ENCODE peak calls at places on chromosomes 3 and 15, in ten cellular contexts. One of them, this sample, is unnamed.
A peak's percentile ranks its signal among the peaks of the same experiment; 100 is the strongest.

GRCh38 chr3:140974900-140975299 is 33.3 kb downstream of the SLC25A36 start:
- DNase-seq in body of pancreas: no peak
- DNase-seq in stomach: no peak
- DNase-seq in IMR-90: no peak
- DNase-seq in GM12892: no peak
- DNase-seq in sigmoid colon: no peak
- DNase-seq in lower leg skin: no peak
- DNase-seq in right lobe of liver: no peak
- DNase-seq in esophagus muscularis mucosa: no peak
- DNase-seq in tibial nerve: no peak
- DNase-seq in this sample: no peak

GRCh38 chr3:127089487-127090145 is 103.3 kb upstream of the PRR23E start:
- DNase-seq in esophagus muscularis mucosa: no peak
- DNase-seq in lower leg skin: peak; percentile 35
- DNase-seq in body of pancreas: peak; percentile 36
- DNase-seq in stomach: no peak
- DNase-seq in right lobe of liver: no peak
- DNase-seq in tibial nerve: peak; percentile 80
- DNase-seq in IMR-90: no peak
- DNase-seq in GM12892: no peak
- DNase-seq in sigmoid colon: no peak
- DNase-seq in this sample: no peak

GRCh38 chr3:27228805-27229204 is 140.4 kb downstream of the NEK10 start:
- DNase-seq in right lobe of liver: no peak
- DNase-seq in esophagus muscularis mucosa: no peak
- DNase-seq in lower leg skin: no peak
- DNase-seq in body of pancreas: no peak
- DNase-seq in stomach: no peak
- DNase-seq in GM12892: no peak
- DNase-seq in IMR-90: no peak
- DNase-seq in sigmoid colon: no peak
- DNase-seq in tibial nerve: no peak
- DNase-seq in this sample: no peak

GRCh38 chr15:96887730-96888129 is 557.2 kb downstream of the NR2F2 start:
- DNase-seq in tibial nerve: no peak
- DNase-seq in stomach: no peak
- DNase-seq in sigmoid colon: no peak
- DNase-seq in GM12892: no peak
- DNase-seq in lower leg skin: no peak
- DNase-seq in body of pancreas: no peak
- DNase-seq in esophagus muscularis mucosa: no peak
- DNase-seq in IMR-90: no peak
- DNase-seq in right lobe of liver: no peak
- DNase-seq in this sample: no peak

GRCh38 chr15:87986786-87987185 is 269.8 kb downstream of the NTRK3 start:
- DNase-seq in right lobe of liver: no peak
- DNase-seq in esophagus muscularis mucosa: no peak
- DNase-seq in sigmoid colon: no peak
- DNase-seq in stomach: no peak
- DNase-seq in IMR-90: no peak
- DNase-seq in lower leg skin: no peak
- DNase-seq in GM12892: no peak
- DNase-seq in body of pancreas: no peak
- DNase-seq in tibial nerve: no peak
- DNase-seq in this sample: no peak

GRCh38 chr3:49198161-49198560 is 26.8 kb downstream of the KLHDC8B start:
- DNase-seq in body of pancreas: no peak
- DNase-seq in IMR-90: no peak
- DNase-seq in lower leg skin: no peak
- DNase-seq in tibial nerve: no peak
- DNase-seq in GM12892: no peak
- DNase-seq in esophagus muscularis mucosa: no peak
- DNase-seq in stomach: no peak
- DNase-seq in right lobe of liver: no peak
- DNase-seq in sigmoid colon: no peak
- DNase-seq in this sample: no peak

GRCh38 chr3:185549111-185549510 is 3.3 kb downstream of the LIPH start:
- DNase-seq in IMR-90: peak; percentile 98
- DNase-seq in GM12892: no peak
- DNase-seq in sigmoid colon: no peak
- DNase-seq in tibial nerve: peak; percentile 94
- DNase-seq in stomach: peak; percentile 34
- DNase-seq in right lobe of liver: no peak
- DNase-seq in esophagus muscularis mucosa: no peak
- DNase-seq in lower leg skin: peak; percentile 73
- DNase-seq in body of pancreas: peak; percentile 80
- DNase-seq in this sample: peak; percentile 61

GRCh38 chr3:75631541-75631940 is 32.6 kb upstream of the FRG2C start:
- DNase-seq in right lobe of liver: no peak
- DNase-seq in IMR-90: no peak
- DNase-seq in lower leg skin: no peak
- DNase-seq in esophagus muscularis mucosa: peak; percentile 47
- DNase-seq in body of pancreas: no peak
- DNase-seq in tibial nerve: no peak
- DNase-seq in GM12892: no peak
- DNase-seq in stomach: no peak
- DNase-seq in sigmoid colon: no peak
- DNase-seq in this sample: no peak

GRCh38 chr3:165455360-165455759 is 259.2 kb upstream of the SLITRK3 start:
- DNase-seq in tibial nerve: no peak
- DNase-seq in lower leg skin: no peak
- DNase-seq in sigmoid colon: no peak
- DNase-seq in GM12892: no peak
- DNase-seq in IMR-90: no peak
- DNase-seq in stomach: no peak
- DNase-seq in right lobe of liver: no peak
- DNase-seq in body of pancreas: no peak
- DNase-seq in esophagus muscularis mucosa: no peak
- DNase-seq in this sample: no peak

GRCh38 chr3:17014286-17014685 is 129.5 kb downstream of the PLCL2 start:
- DNase-seq in esophagus muscularis mucosa: no peak
- DNase-seq in stomach: no peak
- DNase-seq in tibial nerve: no peak
- DNase-seq in sigmoid colon: no peak
- DNase-seq in lower leg skin: no peak
- DNase-seq in right lobe of liver: no peak
- DNase-seq in GM12892: no peak
- DNase-seq in body of pancreas: peak; percentile 40
- DNase-seq in IMR-90: no peak
- DNase-seq in this sample: no peak
- TF ChIP-seq POLR2A in esophagus muscularis mucosa: no peak
- TF ChIP-seq POLR2A in stomach: no peak
- TF ChIP-seq POLR2A in tibial nerve: no peak
- TF ChIP-seq POLR2A in sigmoid colon: no peak
- TF ChIP-seq POLR2A in lower leg skin: no peak
- TF ChIP-seq POLR2A in right lobe of liver: no peak
- TF ChIP-seq POLR2A in GM12892: no peak
- TF ChIP-seq POLR2A in body of pancreas: no peak
- TF ChIP-seq POLR2A in IMR-90: no peak
- TF ChIP-seq POLR2A in this sample: no peak

GRCh38 chr3:11770477-11771381 is 76.0 kb downstream of the TAMM41 start:
- DNase-seq in lower leg skin: peak; percentile 90
- DNase-seq in sigmoid colon: peak; percentile 75
- DNase-seq in GM12892: peak; percentile 78
- DNase-seq in right lobe of liver: peak; percentile 60
- DNase-seq in IMR-90: peak; percentile 87
- DNase-seq in body of pancreas: peak; percentile 96
- DNase-seq in tibial nerve: peak; percentile 30
- DNase-seq in esophagus muscularis mucosa: no peak
- DNase-seq in stomach: peak; percentile 91
- DNase-seq in this sample: peak; percentile 33
- TF ChIP-seq POLR2A in lower leg skin: no peak
- TF ChIP-seq POLR2A in sigmoid colon: no peak
- TF ChIP-seq POLR2A in GM12892: no peak
- TF ChIP-seq POLR2A in right lobe of liver: no peak
- TF ChIP-seq POLR2A in IMR-90: no peak
- TF ChIP-seq POLR2A in body of pancreas: peak; percentile 60
- TF ChIP-seq POLR2A in tibial nerve: no peak
- TF ChIP-seq POLR2A in esophagus muscularis mucosa: no peak
- TF ChIP-seq POLR2A in stomach: no peak
- TF ChIP-seq POLR2A in this sample: no peak

DNA sequence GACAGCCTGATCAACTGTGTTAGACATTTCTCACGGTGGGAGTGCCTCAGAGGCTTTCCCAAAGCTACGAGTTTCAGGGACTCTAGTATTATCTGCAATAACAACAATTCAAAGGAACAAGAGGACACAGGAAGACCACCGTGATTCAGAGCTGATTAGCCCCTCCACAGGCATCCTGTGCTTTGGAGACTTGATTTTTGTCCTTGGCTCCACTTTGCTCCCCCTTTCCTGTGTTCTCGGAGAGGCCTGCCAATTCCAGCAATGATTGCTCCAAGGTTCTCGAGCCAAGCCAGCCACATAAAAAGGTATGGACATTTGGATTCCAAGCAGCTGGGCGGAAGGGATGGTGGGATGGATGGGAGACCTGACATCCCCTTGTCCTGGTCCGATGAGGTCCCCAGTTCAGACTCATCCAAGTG is 14.3 kb downstream of the EHD4 start:
- DNase-seq in IMR-90: no peak
- DNase-seq in right lobe of liver: no peak
- DNase-seq in sigmoid colon: no peak
- DNase-seq in lower leg skin: no peak
- DNase-seq in stomach: no peak
- DNase-seq in body of pancreas: no peak
- DNase-seq in tibial nerve: no peak
- DNase-seq in esophagus muscularis mucosa: no peak
- DNase-seq in GM12892: no peak
- DNase-seq in this sample: no peak
- TF ChIP-seq POLR2A in IMR-90: no peak
- TF ChIP-seq POLR2A in right lobe of liver: no peak
- TF ChIP-seq POLR2A in sigmoid colon: no peak
- TF ChIP-seq POLR2A in lower leg skin: no peak
- TF ChIP-seq POLR2A in stomach: no peak
- TF ChIP-seq POLR2A in body of pancreas: no peak
- TF ChIP-seq POLR2A in tibial nerve: no peak
- TF ChIP-seq POLR2A in esophagus muscularis mucosa: no peak
- TF ChIP-seq POLR2A in GM12892: no peak
- TF ChIP-seq POLR2A in this sample: no peak

GRCh38 chr15:72688697-72689096 is 2.7 kb downstream of the BBS4 start:
- DNase-seq in right lobe of liver: no peak
- DNase-seq in esophagus muscularis mucosa: no peak
- DNase-seq in IMR-90: no peak
- DNase-seq in GM12892: no peak
- DNase-seq in lower leg skin: no peak
- DNase-seq in tibial nerve: no peak
- DNase-seq in body of pancreas: no peak
- DNase-seq in sigmoid colon: no peak
- DNase-seq in stomach: no peak
- DNase-seq in this sample: no peak

GRCh38 chr15:72682772-72683171 is 3.2 kb downstream of the HIGD2B start:
- DNase-seq in tibial nerve: no peak
- DNase-seq in esophagus muscularis mucosa: no peak
- DNase-seq in GM12892: no peak
- DNase-seq in right lobe of liver: no peak
- DNase-seq in lower leg skin: no peak
- DNase-seq in body of pancreas: no peak
- DNase-seq in stomach: no peak
- DNase-seq in IMR-90: no peak
- DNase-seq in sigmoid colon: no peak
- DNase-seq in this sample: no peak

GRCh38 chr15:72690938-72691337 is 4.9 kb downstream of the BBS4 start:
- DNase-seq in body of pancreas: no peak
- DNase-seq in sigmoid colon: no peak
- DNase-seq in stomach: no peak
- DNase-seq in esophagus muscularis mucosa: no peak
- DNase-seq in tibial nerve: no peak
- DNase-seq in GM12892: no peak
- DNase-seq in IMR-90: no peak
- DNase-seq in right lobe of liver: no peak
- DNase-seq in lower leg skin: no peak
- DNase-seq in this sample: no peak

GRCh38 chr15:72685301-72685924 is 569 bp downstream of the HIGD2B start:
- DNase-seq in body of pancreas: no peak
- DNase-seq in esophagus muscularis mucosa: no peak
- DNase-seq in sigmoid colon: no peak
- DNase-seq in tibial nerve: peak; percentile 6
- DNase-seq in IMR-90: peak; percentile 1
- DNase-seq in lower leg skin: no peak
- DNase-seq in GM12892: no peak
- DNase-seq in stomach: no peak
- DNase-seq in right lobe of liver: no peak
- DNase-seq in this sample: no peak

DNA sequence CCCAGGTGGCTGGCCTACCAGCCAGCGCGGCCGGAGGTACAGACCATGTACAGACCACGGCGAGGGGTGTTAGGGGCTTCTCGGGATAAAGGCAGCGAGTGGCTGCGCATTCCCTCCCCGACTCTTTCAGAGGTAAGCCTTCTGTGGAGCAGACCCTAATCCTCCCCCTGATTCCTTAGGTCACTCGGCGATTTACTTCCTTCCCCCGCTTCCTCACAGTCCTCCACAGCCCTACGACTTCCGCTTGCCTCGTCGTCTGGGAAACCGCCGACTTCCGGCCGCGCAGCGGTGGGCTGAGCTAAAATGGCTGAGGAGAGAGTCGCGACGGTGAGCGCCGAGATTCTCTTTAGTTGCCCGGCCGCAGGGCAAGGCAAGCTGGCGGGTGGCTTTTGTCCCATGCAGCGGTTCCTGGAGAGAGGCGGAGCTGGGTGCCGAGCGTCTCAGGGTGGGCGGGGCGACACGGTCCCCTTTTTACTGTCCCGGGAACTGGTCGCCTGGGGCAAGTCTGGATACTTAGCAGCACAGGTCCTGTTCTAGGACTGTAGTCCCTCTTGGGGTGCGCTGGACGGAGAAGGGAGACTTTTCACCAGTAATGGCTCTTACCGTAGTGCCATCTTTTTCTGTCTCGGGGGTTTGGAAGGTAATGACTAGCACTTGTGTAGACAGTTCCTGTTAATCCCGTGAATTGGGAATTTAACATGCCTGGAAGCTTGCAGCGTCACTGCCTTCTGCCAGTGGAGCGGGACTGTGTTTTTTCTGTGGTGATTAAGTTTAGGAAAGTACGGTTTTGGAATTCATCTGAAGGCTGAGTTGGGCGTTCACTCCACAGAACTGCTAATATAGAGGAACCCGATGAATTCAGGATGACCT is at the start of the genes BBS4 and HIGD2B:
- DNase-seq in IMR-90: peak; percentile 83
- DNase-seq in tibial nerve: peak; percentile 80
- DNase-seq in right lobe of liver: peak; percentile 93
- DNase-seq in lower leg skin: peak; percentile 82
- DNase-seq in body of pancreas: peak; percentile 93
- DNase-seq in esophagus muscularis mucosa: peak; percentile 97
- DNase-seq in stomach: peak; percentile 91
- DNase-seq in sigmoid colon: peak; percentile 90
- DNase-seq in GM12892: peak; percentile 68
- DNase-seq in this sample: peak; percentile 81
- TF ChIP-seq POLR2A in IMR-90: peak; percentile 83
- TF ChIP-seq POLR2A in tibial nerve: peak; percentile 55
- TF ChIP-seq POLR2A in right lobe of liver: peak; percentile 82
- TF ChIP-seq POLR2A in lower leg skin: no peak
- TF ChIP-seq POLR2A in body of pancreas: peak; percentile 94
- TF ChIP-seq POLR2A in esophagus muscularis mucosa: peak; percentile 3
- TF ChIP-seq POLR2A in stomach: no peak
- TF ChIP-seq POLR2A in sigmoid colon: peak; percentile 60
- TF ChIP-seq POLR2A in GM12892: peak; percentile 85
- TF ChIP-seq POLR2A in this sample: peak; percentile 73

DNA sequence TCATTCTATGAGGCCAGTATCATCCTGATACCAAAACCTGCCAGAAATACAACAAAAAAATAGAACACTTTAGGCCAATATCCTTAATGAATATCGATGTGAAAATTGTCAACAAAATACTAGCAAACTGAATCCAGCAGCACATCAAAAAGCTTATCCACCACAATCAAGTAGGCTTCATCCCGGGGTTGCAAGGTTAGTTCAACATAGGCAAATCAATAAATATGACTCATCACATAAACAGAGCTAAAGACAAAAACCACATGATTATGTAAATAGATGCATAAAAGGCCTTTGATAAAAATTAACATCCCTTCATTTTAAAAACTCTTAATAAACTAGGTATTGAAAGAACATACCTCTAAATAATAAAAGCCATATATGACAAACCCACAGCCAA is 403.2 kb upstream of the AZI2 start:
- DNase-seq in stomach: no peak
- DNase-seq in tibial nerve: no peak
- DNase-seq in lower leg skin: no peak
- DNase-seq in GM12892: no peak
- DNase-seq in esophagus muscularis mucosa: no peak
- DNase-seq in body of pancreas: no peak
- DNase-seq in sigmoid colon: no peak
- DNase-seq in right lobe of liver: no peak
- DNase-seq in IMR-90: no peak
- DNase-seq in this sample: no peak
- TF ChIP-seq POLR2A in stomach: no peak
- TF ChIP-seq POLR2A in tibial nerve: no peak
- TF ChIP-seq POLR2A in lower leg skin: no peak
- TF ChIP-seq POLR2A in GM12892: no peak
- TF ChIP-seq POLR2A in esophagus muscularis mucosa: no peak
- TF ChIP-seq POLR2A in body of pancreas: no peak
- TF ChIP-seq POLR2A in sigmoid colon: no peak
- TF ChIP-seq POLR2A in right lobe of liver: no peak
- TF ChIP-seq POLR2A in IMR-90: no peak
- TF ChIP-seq POLR2A in this sample: no peak

This sample was measured in ovary.